ENCODE peak calls at places on chromosome 3, in eight cellular contexts. Y, K, S, J, P, B, W and U are unnamed samples.

GRCh38 chr3:17730318-17730967 is 12.0 kb downstream of the TBC1D5 start:
- DNase-seq in Y (peak), K (no peak), S (no peak), J (no peak), P (no peak), B (no peak), W (peak), U (peak)

GRCh38 chr3:12948891-12949711 is 107.7 kb upstream of the RPL32 start:
- DNase-seq in Y (no peak), K (no peak), S (peak), J (no peak), P (no peak), B (no peak), W (peak), U (peak)

GRCh38 chr3:177521305-177521704 is 324.0 kb upstream of the TBL1XR1 start:
- DNase-seq in Y (no peak), K (no peak), S (no peak), J (peak), P (no peak), B (peak), W (no peak), U (no peak)

GRCh38 chr3:45011756-45012441 is 14.2 kb upstream of the CLEC3B start:
- DNase-seq in Y (no peak), K (no peak), S (no peak), J (peak), P (no peak), B (no peak), W (peak), U (peak)

GRCh38 chr3:52561028-52561749 is 24.8 kb downstream of the UQCC5 start:
- DNase-seq in Y (no peak), K (no peak), S (no peak), J (no peak), P (no peak), B (no peak), W (no peak), U (peak)

GRCh38 chr3:142470826-142471225 is 23.0 kb upstream of the XRN1 start:
- DNase-seq in Y (no peak), K (no peak), S (no peak), J (no peak), P (no peak), B (no peak), W (no peak), U (no peak)

GRCh38 chr3:155270063-155270462 is 23.4 kb downstream of the STRIT1 start:
- DNase-seq in Y (no peak), K (no peak), S (no peak), J (no peak), P (no peak), B (no peak), W (no peak), U (no peak)

GRCh38 chr3:54780336-54780735 is 147.5 kb downstream of the LRTM1 start:
- DNase-seq in Y (no peak), K (no peak), S (no peak), J (no peak), P (no peak), B (no peak), W (no peak), U (no peak)

GRCh38 chr3:14946749-14947104 is 656 bp upstream of the NR2C2 start:
- DNase-seq in Y (no peak), K (no peak), S (no peak), J (no peak), P (no peak), B (no peak), W (peak), U (no peak)

GRCh38 chr3:47422743-47423142 is 41.9 kb downstream of the PTPN23 start:
- DNase-seq in Y (no peak), K (no peak), S (no peak), J (no peak), P (no peak), B (no peak), W (no peak), U (no peak)

GRCh38 chr3:62968128-62968527 is 92.9 kb upstream of the CADPS start:
- DNase-seq in Y (no peak), K (no peak), S (no peak), J (no peak), P (no peak), B (no peak), W (no peak), U (no peak)

GRCh38 chr3:106824856-106825255 is 552.4 kb upstream of the CCDC54 start:
- DNase-seq in Y (peak), K (no peak), S (no peak), J (peak), P (no peak), B (peak), W (peak), U (peak)

GRCh38 chr3:15623535-15624450 is 22.2 kb downstream of the BTD start:
- DNase-seq in Y (no peak), K (no peak), S (no peak), J (no peak), P (peak), B (no peak), W (peak), U (no peak)

GRCh38 chr3:123258811-123259420 is 57.2 kb downstream of the SEC22A start:
- DNase-seq in Y (no peak), K (no peak), S (no peak), J (no peak), P (peak), B (no peak), W (peak), U (peak)

GRCh38 chr3:160707187-160707789 is 30.3 kb downstream of the ARL14 start:
- DNase-seq in Y (no peak), K (no peak), S (peak), J (peak), P (peak), B (no peak), W (peak), U (peak)

GRCh38 chr3:102206506-102207145 is 228.2 kb upstream of the ZPLD1 start:
- DNase-seq in Y (no peak), K (no peak), S (no peak), J (peak), P (no peak), B (no peak), W (peak), U (peak)

GRCh38 chr3:141094851-141095545 is 43.9 kb downstream of the SPSB4 start:
- DNase-seq in Y (no peak), K (no peak), S (no peak), J (peak), P (no peak), B (no peak), W (peak), U (peak)

GRCh38 chr3:124620600-124621063 is 109.6 kb upstream of the UMPS start:
- DNase-seq in Y (no peak), K (no peak), S (peak), J (peak), P (peak), B (no peak), W (peak), U (peak)

GRCh38 chr3:3069723-3070122 is 40.5 kb downstream of the IL5RA start:
- DNase-seq in Y (no peak), K (no peak), S (no peak), J (no peak), P (no peak), B (no peak), W (no peak), U (no peak)

GRCh38 chr3:45968706-45969105 is 25.4 kb downstream of the CXCR6 start:
- DNase-seq in Y (no peak), K (no peak), S (no peak), J (no peak), P (no peak), B (no peak), W (peak), U (no peak)

GRCh38 chr3:132134611-132135010 is 99.8 kb upstream of the CPNE4 start:
- DNase-seq in Y (no peak), K (no peak), S (no peak), J (no peak), P (no peak), B (no peak), W (peak), U (peak)

GRCh38 chr3:188389711-188390346 is 235.9 kb downstream of the LPP start:
- DNase-seq in Y (no peak), K (peak), S (peak), J (peak), P (peak), B (no peak), W (no peak), U (no peak)

GRCh38 chr3:97835761-97836160 is 13.9 kb downstream of the CRYBG3 start:
- DNase-seq in Y (no peak), K (no peak), S (no peak), J (no peak), P (no peak), B (no peak), W (no peak), U (peak)

GRCh38 chr3:75075158-75075557 is 460.7 kb upstream of the CNTN3 start:
- DNase-seq in Y (no peak), K (no peak), S (no peak), J (no peak), P (no peak), B (no peak), W (no peak), U (no peak)

GRCh38 chr3:113968986-113969385 is 21.2 kb downstream of the ZDHHC23 start:
- DNase-seq in Y (no peak), K (no peak), S (no peak), J (no peak), P (no peak), B (no peak), W (peak), U (no peak)

GRCh38 chr3:152381881-152382295 is 113.2 kb downstream of the MBNL1 start:
- DNase-seq in Y (no peak), K (no peak), S (no peak), J (no peak), P (no peak), B (no peak), W (no peak), U (no peak)

GRCh38 chr3:142850395-142851023 is 38.4 kb downstream of the PCOLCE2 start:
- DNase-seq in Y (no peak), K (no peak), S (no peak), J (peak), P (no peak), B (no peak), W (peak), U (peak)

GRCh38 chr3:12541625-12542024 is 3.7 kb downstream of the MKRN2OS start:
- DNase-seq in Y (no peak), K (no peak), S (no peak), J (no peak), P (no peak), B (peak), W (no peak), U (no peak)

GRCh38 chr3:23767546-23767945 is 38.2 kb upstream of the UBE2E1 start:
- DNase-seq in Y (no peak), K (no peak), S (no peak), J (no peak), P (no peak), B (no peak), W (no peak), U (no peak)

GRCh38 chr3:120155108-120155507 is 60.9 kb upstream of the GSK3B start:
- DNase-seq in Y (no peak), K (no peak), S (no peak), J (no peak), P (no peak), B (no peak), W (no peak), U (no peak)

GRCh38 chr3:71584216-71585061 is 911 bp upstream of the FOXP1 start:
- DNase-seq in Y (peak), K (no peak), S (peak), J (peak), P (peak), B (peak), W (peak), U (no peak)

GRCh38 chr3:165742351-165742750 is 94.9 kb downstream of the BCHE start:
- DNase-seq in Y (no peak), K (no peak), S (no peak), J (no peak), P (no peak), B (no peak), W (no peak), U (no peak)

GRCh38 chr3:120645083-120645800 is 36.8 kb downstream of the HGD start:
- DNase-seq in Y (peak), K (no peak), S (no peak), J (no peak), P (no peak), B (no peak), W (no peak), U (peak)

GRCh38 chr3:11136871-11137626 is 17.2 kb upstream of the HRH1 start:
- DNase-seq in Y (peak), K (no peak), S (no peak), J (peak), P (no peak), B (peak), W (peak), U (peak)

GRCh38 chr3:48338635-48339034 is 5.2 kb upstream of the SPINK8 start:
- DNase-seq in Y (no peak), K (no peak), S (no peak), J (no peak), P (no peak), B (no peak), W (no peak), U (peak)

GRCh38 chr3:172129868-172130751 is 90.7 kb downstream of the FNDC3B start:
- DNase-seq in Y (no peak), K (no peak), S (no peak), J (peak), P (peak), B (no peak), W (peak), U (peak)

GRCh38 chr3:119557874-119558264 is 1.5 kb downstream of the CD80 start:
- DNase-seq in Y (no peak), K (no peak), S (no peak), J (no peak), P (no peak), B (no peak), W (no peak), U (no peak)